ENCODE peak calls at places on chromosomes 1 and 21, in five cellular contexts. F is hepatocyte, K is adrenal gland, P is astrocyte, H is psoas muscle. A is an unnamed sample.

GRCh38 chr21:46434322-46434958 is 24.3 kb upstream of the DIP2A start:
- DNase-seq in F (no peak), K (no peak), H (peak; percentile 48), P (no peak), A (no peak)

GRCh38 chr1:82464362-82464931 is 663.7 kb downstream of the ADGRL2 start:
- DNase-seq in P (peak; percentile 53), F (peak; percentile 33), K (peak; percentile 30), H (no peak), A (peak; percentile 53)

GRCh38 chr1:20437640-20438039 is 48.4 kb downstream of the CAMK2N1 start:
- DNase-seq in H (no peak), K (no peak), P (no peak), F (no peak), A (no peak)

GRCh38 chr1:3616861-3617260 is 5.6 kb upstream of the MEGF6 start:
- DNase-seq in K (no peak), F (no peak), P (no peak), H (no peak), A (no peak)

GRCh38 chr1:168361252-168361651 is 80.6 kb downstream of the TBX19 start:
- DNase-seq in H (no peak), F (no peak), P (no peak), K (no peak), A (no peak)

GRCh38 chr1:64848812-64849211 is 103.9 kb downstream of the RAVER2 start:
- DNase-seq in P (no peak), H (no peak), K (no peak), F (no peak), A (no peak)

GRCh38 chr1:2438038-2438437 is 25.7 kb upstream of the PEX10 start:
- DNase-seq in K (no peak), F (no peak), P (no peak), H (no peak), A (no peak)

GRCh38 chr1:147892216-147892615 is 10.4 kb upstream of the GJA8 start:
- DNase-seq in F (peak; percentile 31), H (no peak), P (no peak), K (no peak), A (no peak)

GRCh38 chr1:99520121-99520520 is 125.8 kb upstream of the PALMD start:
- DNase-seq in F (no peak), H (no peak), K (no peak), P (no peak), A (no peak)

GRCh38 chr1:90973897-90974798 is 47.7 kb downstream of the ZNF644 start:
- DNase-seq in P (peak; percentile 76), F (no peak), K (no peak), H (no peak), A (peak; percentile 66)

GRCh38 chr1:162654915-162655620 is 22.8 kb downstream of the DDR2 start:
- DNase-seq in P (no peak), H (no peak), K (no peak), F (no peak), A (no peak)

GRCh38 chr1:62687903-62688686 is at the start of gene DOCK7:
- DNase-seq in K (peak; percentile 69), F (peak; percentile 91), H (peak; percentile 87), P (peak; percentile 62), A (peak; percentile 74)

GRCh38 chr1:182446033-182446669 is 3.8 kb upstream of the RGSL1 start:
- DNase-seq in H (no peak), K (peak; percentile 22), P (peak; percentile 8), F (peak; percentile 54), A (peak; percentile 64)

GRCh38 chr1:20413136-20413790 is 72.7 kb downstream of the CAMK2N1 start:
- DNase-seq in P (no peak), F (no peak), H (no peak), K (no peak), A (no peak)

GRCh38 chr1:45097944-45098343 is 85.9 kb downstream of the UROD start:
- DNase-seq in H (no peak), K (peak; percentile 33), F (no peak), P (no peak), A (no peak)

GRCh38 chr1:154141240-154141639 is 13.6 kb downstream of the NUP210L start:
- DNase-seq in P (peak; percentile 24), F (no peak), K (no peak), H (no peak), A (peak; percentile 45)

GRCh38 chr1:155968670-155969069 is 9.7 kb downstream of the ARHGEF2 start:
- DNase-seq in H (peak; percentile 86), K (no peak), P (no peak), F (no peak), A (peak; percentile 33)

GRCh38 chr1:25959626-25960025 is 38.2 kb downstream of the PAFAH2 start:
- DNase-seq in F (no peak), K (no peak), P (no peak), H (no peak), A (peak; percentile 10)

GRCh38 chr1:25780318-25781129 is 19.5 kb upstream of the SELENON start:
- DNase-seq in K (no peak), P (no peak), F (peak; percentile 60), H (no peak), A (peak; percentile 41)

GRCh38 chr1:32962248-32962896 is 2.2 kb downstream of the RNF19B start:
- DNase-seq in P (no peak), F (no peak), H (no peak), K (no peak), A (no peak)

GRCh38 chr1:32963746-32964460 is 706 bp downstream of the RNF19B start:
- DNase-seq in H (peak; percentile 75), F (peak; percentile 76), P (peak; percentile 31), K (peak; percentile 71), A (peak; percentile 39)

GRCh38 chr1:32965251-32965643 is 638 bp upstream of the RNF19B start:
- DNase-seq in H (no peak), K (no peak), F (no peak), P (no peak), A (no peak)

GRCh38 chr1:32966900-32967299 is 2.3 kb upstream of the RNF19B start:
- DNase-seq in F (no peak), K (no peak), P (no peak), H (no peak), A (no peak)

DNA sequence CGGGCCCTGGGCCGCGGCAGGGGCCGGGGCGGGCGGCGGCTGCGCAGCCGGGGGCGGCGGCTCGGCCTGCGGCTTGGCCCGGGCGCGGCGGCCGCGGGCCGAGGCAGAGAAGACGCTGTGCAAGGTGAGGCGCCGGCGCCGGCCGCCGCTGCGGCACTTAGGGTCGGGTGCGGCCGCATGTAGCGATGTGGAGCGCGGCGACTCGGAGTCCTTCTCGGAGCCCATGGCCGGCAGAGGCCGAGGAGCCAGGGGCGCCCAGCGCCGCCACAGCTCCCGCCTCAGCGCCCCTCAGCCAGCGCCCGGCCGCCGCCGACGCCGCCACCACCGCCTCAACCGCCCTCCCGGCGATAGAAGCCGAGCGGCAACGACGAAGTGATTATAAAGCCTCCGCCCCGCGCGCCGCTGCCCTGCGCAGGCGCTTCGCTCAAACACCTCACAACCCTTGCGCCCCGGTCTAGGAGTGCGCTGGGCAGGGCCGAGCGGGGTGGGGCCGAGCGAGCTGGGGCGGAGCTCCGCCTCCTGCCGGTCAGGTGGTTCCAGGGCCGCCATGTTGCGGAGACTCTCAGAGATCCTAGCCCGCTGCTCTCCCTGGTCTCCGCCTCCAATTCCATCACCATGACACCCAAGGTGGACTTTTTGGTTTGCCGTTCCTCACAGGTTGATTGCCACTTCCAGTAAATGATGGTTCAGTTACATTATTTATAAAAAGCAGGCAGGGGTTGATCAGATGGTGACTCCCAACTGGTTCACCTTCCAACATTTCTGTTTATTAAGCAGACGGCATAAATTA is at the start of gene RNF19B:
- DNase-seq in P (peak; percentile 80), H (peak; percentile 97), K (peak; percentile 95), F (peak; percentile 97), A (peak; percentile 89)
- TF ChIP-seq CTCF in P (no peak), H (no peak), K (peak; percentile 11), F (no peak), A (no peak)

DNA sequence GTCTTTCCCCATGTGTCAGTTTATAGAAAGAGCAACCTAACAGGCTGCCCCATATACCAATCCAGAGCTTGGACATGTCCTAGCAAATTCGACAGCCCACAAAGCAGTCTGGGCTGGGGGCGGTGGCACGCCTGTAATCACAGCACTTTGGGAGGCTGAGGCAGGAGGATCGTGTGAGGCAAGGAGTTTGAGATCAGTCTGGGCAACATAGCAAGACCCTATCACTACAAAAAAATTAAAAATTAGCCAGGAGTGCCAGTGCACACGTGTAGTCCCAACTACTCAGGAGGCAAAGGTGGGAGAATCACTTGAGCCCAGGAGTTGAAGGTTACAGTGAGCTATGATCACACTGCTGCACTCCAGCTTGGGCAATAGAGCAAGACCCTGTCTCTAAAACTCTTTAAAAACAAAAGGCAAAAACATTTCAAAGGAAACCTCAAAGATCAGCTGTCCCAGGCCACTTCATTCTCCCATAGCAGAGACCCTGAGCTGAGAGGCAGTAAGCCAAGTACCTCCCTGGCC is 54.4 kb downstream of the SETD4 start:
- DNase-seq in P (no peak), F (no peak), H (no peak), K (no peak), A (no peak)
- H3K4me3 ChIP-seq in P (no peak overlapping the region), F (no peak overlapping the region), H (no peak overlapping the region), K (no peak overlapping the region), A (peak overlapping the region; percentile 38)

GRCh38 chr1:97379387-97380075 is 541.3 kb downstream of the DPYD start:
- DNase-seq in H (no peak), P (peak; percentile 81), K (no peak), F (no peak), A (peak; percentile 62)
- TF ChIP-seq CTCF in H (no peak), P (no peak), K (no peak), F (no peak), A (no peak)

GRCh38 chr21:32732544-32732943 is 4.7 kb upstream of the SYNJ1 start:
- DNase-seq in H (no peak), K (no peak), P (no peak), F (no peak), A (no peak)

GRCh38 chr21:32727478-32727727 is 410 bp downstream of the SYNJ1 start:
- DNase-seq in H (no peak), F (no peak), P (no peak), K (no peak), A (no peak)

GRCh38 chr21:32728455-32729237 is 833 bp upstream of the SYNJ1 start:
- DNase-seq in K (no peak), P (no peak), F (no peak), H (no peak), A (no peak)

GRCh38 chr21:32726742-32727477 is 903 bp downstream of the SYNJ1 start:
- DNase-seq in K (peak; percentile 43), P (no peak), H (no peak), F (peak; percentile 46), A (peak; percentile 32)

DNA sequence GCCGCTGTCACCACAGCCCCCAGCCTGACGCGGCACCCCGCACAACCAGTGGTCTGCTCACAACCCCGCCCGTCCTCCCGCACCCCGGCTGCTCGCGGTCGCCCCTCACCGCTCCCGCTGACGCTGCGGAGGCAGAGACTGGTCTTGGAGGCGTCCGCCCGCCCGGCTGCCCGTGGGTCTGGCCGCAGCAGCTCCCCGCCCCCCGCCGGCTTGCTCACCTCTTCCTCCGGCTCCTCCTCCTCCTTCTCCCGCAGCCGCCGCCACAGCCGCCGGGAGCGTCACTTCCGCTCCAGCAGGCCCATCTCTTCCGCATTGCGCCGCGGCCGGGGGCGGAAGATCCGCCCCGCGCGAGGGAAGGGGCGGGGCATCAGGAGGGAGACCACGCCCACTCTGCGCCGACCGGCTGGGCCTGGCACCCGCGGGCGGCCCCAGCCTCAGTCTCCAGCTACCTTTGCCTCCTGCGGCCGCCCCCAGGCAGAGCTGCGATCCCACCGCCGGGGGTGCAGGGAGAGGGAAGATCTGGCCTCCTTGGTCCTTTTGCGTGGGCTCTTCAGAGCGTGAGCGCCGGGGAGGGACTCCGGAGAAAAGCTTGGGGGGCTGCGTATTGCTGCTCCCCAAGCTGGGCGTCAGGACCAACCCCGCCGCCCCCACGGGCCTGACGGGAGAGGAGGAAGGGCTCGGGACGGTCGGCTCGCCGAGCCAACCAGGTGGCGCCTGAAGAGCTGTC is at the start of gene SYNJ1:
- DNase-seq in H (peak; percentile 98), P (peak; percentile 83), K (peak; percentile 96), F (peak; percentile 98), A (peak; percentile 88)
- H3K4me3 ChIP-seq in H (peak within 1 kb of the TSS; percentile 96), P (peak within 1 kb of the TSS; percentile 85), K (peak within 1 kb of the TSS; percentile 74), F (peak within 1 kb of the TSS; percentile 79), A (peak within 1 kb of the TSS; percentile 92)